ENCODE peak calls at places on chromosomes 3 and 15, in six cellular contexts. Q is retinal pigment epithelial cell, K is neural crest cell, T is endothelial cell of umbilical vein, R is stomach, Z is HFFc6. L is an unnamed sample.

GRCh38 chr3:61688307-61688695 is 126.9 kb downstream of the PTPRG start:
- DNase-seq in T (no peak), Z (no peak), Q (no peak), R (no peak), K (peak), L (no peak)

GRCh38 chr15:40776537-40777141 is 6.9 kb downstream of the C15orf62 start:
- DNase-seq in K (no peak), T (no peak), Z (peak), R (peak), Q (no peak), L (peak)

GRCh38 chr15:37112171-37112570 is 11.8 kb upstream of the MEIS2 start:
- DNase-seq in Q (no peak), T (no peak), K (no peak), Z (no peak), R (no peak), L (no peak)

GRCh38 chr3:195153121-195153520 is 117.8 kb downstream of the XXYLT1 start:
- DNase-seq in T (no peak), K (no peak), R (no peak), Z (no peak), Q (no peak), L (no peak)

GRCh38 chr3:138300657-138301056 is 29.0 kb downstream of the NME9 start:
- DNase-seq in K (no peak), R (no peak), T (no peak), Z (no peak), Q (no peak), L (no peak)

GRCh38 chr3:42780892-42781700 is 8.0 kb upstream of the CCDC13 start:
- DNase-seq in T (peak), K (peak), Z (peak), R (no peak), Q (no peak), L (peak)

GRCh38 chr3:117910820-117911524 is 1123.7 kb downstream of the IGSF11 start:
- DNase-seq in T (no peak), Q (no peak), K (no peak), R (peak), Z (no peak), L (no peak)

GRCh38 chr3:55668359-55668758 is 181.3 kb upstream of the WNT5A start:
- DNase-seq in Q (no peak), R (no peak), T (no peak), Z (no peak), K (no peak), L (no peak)

GRCh38 chr3:196947136-196947859 is 5.0 kb upstream of the NCBP2 start:
- DNase-seq in Z (no peak), R (no peak), Q (no peak), T (no peak), K (no peak), L (no peak)

GRCh38 chr3:196947860-196948441 is 5.6 kb upstream of the NCBP2 start:
- DNase-seq in Q (no peak), K (no peak), Z (no peak), T (no peak), R (no peak), L (no peak)

GRCh38 chr3:196951371-196951770 is 9.0 kb upstream of the NCBP2 start:
- DNase-seq in K (no peak), T (no peak), Q (no peak), Z (no peak), R (no peak), L (no peak)

GRCh38 chr3:196949750-196950149 is 7.4 kb upstream of the NCBP2 start:
- DNase-seq in T (no peak), K (no peak), Q (no peak), Z (no peak), R (no peak), L (no peak)

DNA sequence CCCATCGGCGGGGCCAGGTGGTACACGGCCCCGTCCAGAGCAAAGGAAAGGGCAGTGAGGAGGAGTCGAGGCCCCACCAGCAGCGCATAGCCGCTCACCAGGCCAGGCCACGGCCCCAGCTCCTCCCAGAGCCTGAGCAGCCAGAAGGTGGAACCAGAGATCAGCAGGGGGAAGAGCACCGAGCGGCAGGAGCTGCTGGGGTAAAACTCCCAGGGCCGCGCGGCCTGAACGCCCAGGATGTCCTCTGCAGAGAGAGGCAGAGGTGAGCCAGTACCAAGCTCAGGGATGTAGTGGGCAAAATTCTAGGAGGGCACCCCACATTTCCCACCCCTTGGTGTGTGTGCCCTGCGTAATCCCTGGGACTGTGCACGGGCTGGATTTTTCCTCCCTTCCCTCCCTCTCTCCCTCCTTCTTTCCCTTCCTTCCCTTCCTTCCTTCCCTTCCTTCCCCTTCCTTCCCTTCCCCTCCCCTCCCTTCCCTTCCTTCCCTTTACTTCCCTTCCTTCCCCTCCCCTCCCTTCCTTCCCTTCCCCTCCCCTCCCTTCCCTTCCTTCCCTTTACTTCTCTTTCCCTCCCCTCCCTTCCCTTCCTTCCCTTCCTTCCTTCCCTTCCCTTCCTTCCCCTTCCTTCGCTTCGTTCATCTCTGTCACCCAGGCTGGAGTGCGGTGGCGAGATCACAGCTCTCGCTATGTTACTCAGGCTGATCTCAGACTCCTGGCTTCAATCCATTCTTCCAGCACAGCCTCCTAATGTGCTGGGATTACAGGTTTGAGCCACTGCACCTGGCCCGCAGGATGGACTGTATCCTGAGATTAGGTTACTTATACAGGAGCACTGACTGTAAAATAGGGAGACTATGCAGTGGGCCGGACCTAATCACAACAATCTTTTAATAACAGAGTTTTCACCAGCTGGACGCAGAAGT is 6.4 kb upstream of the NCBP2 start:
- DNase-seq in K (no peak), Q (no peak), R (no peak), Z (no peak), T (no peak), L (no peak)
- TF ChIP-seq CTCF in K (no peak), Q (peak), R (peak), Z (no peak), T (no peak), L (peak)

DNA sequence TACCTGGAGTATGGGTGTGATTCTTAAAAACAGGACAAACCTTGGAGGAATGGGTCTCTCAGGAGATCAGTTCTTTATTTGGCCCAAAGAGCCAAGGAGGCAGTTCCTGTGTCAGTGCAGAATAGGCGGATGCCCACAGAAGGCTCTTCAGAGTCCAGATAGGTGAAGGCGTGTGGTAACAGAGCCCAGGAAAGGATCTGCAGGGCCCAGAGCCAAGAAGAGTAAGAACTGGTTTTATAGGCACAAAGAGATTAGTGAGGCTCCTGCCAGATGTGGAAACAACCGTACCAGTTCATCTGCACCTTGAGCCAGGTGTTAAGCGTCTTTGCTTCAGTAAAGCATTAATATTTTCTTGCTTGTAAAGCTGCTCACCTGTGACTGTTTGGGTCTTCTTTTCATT is 140.1 kb upstream of the BFSP2 start:
- DNase-seq in T (no peak), R (no peak), K (no peak), Q (no peak), Z (no peak), L (no peak)
- TF ChIP-seq CTCF in T (no peak), R (no peak), K (no peak), Q (no peak), Z (no peak), L (no peak)

GRCh38 chr15:66778314-66778665 is 76.3 kb downstream of the SMAD6 start:
- DNase-seq in K (no peak), Q (no peak), Z (no peak), T (no peak), R (no peak), L (no peak)
- TF ChIP-seq CTCF in K (no peak), Q (no peak), Z (no peak), T (no peak), R (no peak), L (no peak)

GRCh38 chr15:62618432-62618831 is 424.1 kb upstream of the TPM1 start:
- DNase-seq in R (no peak), Z (peak), Q (no peak), T (no peak), K (no peak), L (peak)
- TF ChIP-seq CTCF in R (no peak), Z (peak), Q (peak), T (no peak), K (no peak), L (peak)

GRCh38 chr3:13416002-13416793 is 3.9 kb downstream of the NUP210 start:
- DNase-seq in Z (no peak), R (no peak), T (no peak), Q (no peak), K (no peak), L (no peak)
- TF ChIP-seq CTCF in Z (peak), R (no peak), T (no peak), Q (peak), K (peak), L (no peak)

GRCh38 chr3:126083913-126084514 is at the start of gene SLC41A3:
- DNase-seq in Q (no peak), R (peak), K (peak), T (peak), Z (peak), L (peak)
- TF ChIP-seq CTCF in Q (peak), R (no peak), K (peak), T (peak), Z (peak), L (peak)